ENCODE peak calls at places on chromosomes 7 and 10, in six cellular contexts. G is BJ; U is activated gamma-delta T cell treated with Interleukin-2 at 50 U/mL for 16 hours; N is H7; S is NCI-H1092; E is activated CD4-positive, CD25-positive, alpha-beta regulatory T cell. V is an unnamed sample.

GRCh38 chr10:79034271-79034876 is 34.4 kb upstream of the ZMIZ1 start:
- DNase-seq in G (no peak), U (no peak), N (no peak), S (no peak), E (no peak), V (no peak)

GRCh38 chr7:8284606-8285005 is 22.6 kb upstream of the ICA1 start:
- DNase-seq in G (no peak), U (no peak), N (no peak), S (no peak), E (no peak), V (no peak)

GRCh38 chr10:77788496-77789010 is 138.0 kb downstream of the DLG5 start:
- DNase-seq in G (no peak), U (no peak), N (no peak), S (no peak), E (no peak), V (no peak)

GRCh38 chr7:103630318-103630717 is 184.3 kb upstream of the SLC26A5 start:
- DNase-seq in G (no peak), U (no peak), N (no peak), S (no peak), E (no peak), V (no peak)

GRCh38 chr7:42495251-42495650 is 258.2 kb upstream of the GLI3 start:
- DNase-seq in G (no peak), U (no peak), N (no peak), S (no peak), E (no peak), V (no peak)

GRCh38 chr10:76433161-76434005 is 1002.0 kb downstream of the LRMDA start:
- DNase-seq in G (no peak), U (no peak), N (no peak), S (peak; percentile 81), E (no peak), V (no peak)

GRCh38 chr10:128491686-128492085 is 365.5 kb upstream of the MKI67 start:
- DNase-seq in G (no peak), U (no peak), N (no peak), S (no peak), E (no peak), V (no peak)

GRCh38 chr10:13989616-13990015 is 341.1 kb downstream of the FRMD4A start:
- DNase-seq in G (no peak), U (no peak), N (no peak), S (no peak), E (no peak), V (no peak)

GRCh38 chr10:55410415-55410885 is 609.4 kb upstream of the PCDH15 start:
- DNase-seq in G (no peak), U (no peak), N (peak; percentile 1), S (peak; percentile 72), E (no peak), V (no peak)

GRCh38 chr7:99128076-99128950 is 15.6 kb downstream of the SMURF1 start:
- DNase-seq in G (no peak), U (no peak), N (no peak), S (peak; percentile 22), E (no peak), V (no peak)

GRCh38 chr7:3164363-3164762 is 120.7 kb upstream of the CARD11 start:
- DNase-seq in G (no peak), U (no peak), N (no peak), S (no peak), E (no peak), V (no peak)

GRCh38 chr10:7567896-7568295 is 98.9 kb downstream of the ITIH5 start:
- DNase-seq in G (no peak), U (no peak), N (no peak), S (no peak), E (no peak), V (no peak)

V was measured in immature natural killer cell.